ENCODE peak calls at places on chromosomes 4 and X, in four cellular contexts. P is Jurkat, Clone E6-1; R is dorsolateral prefrontal cortex; L is GM23248. F is an unnamed sample.

GRCh38 chr4:8355864-8356565 is 84.5 kb downstream of the ACOX3 start:
- DNase-seq in L (peak), R (peak), P (no peak), F (peak)

GRCh38 chrX:101749436-101749835 is 89.8 kb upstream of the ARMCX2 start:
- DNase-seq in L (peak), P (no peak), R (no peak), F (peak)

GRCh38 chr4:125464146-125464545 is 149.4 kb downstream of the FAT4 start:
- DNase-seq in L (peak), R (no peak), P (no peak), F (peak)

GRCh38 chrX:78333521-78333920 is 6.1 kb upstream of the CYSLTR1 start:
- DNase-seq in R (no peak), L (no peak), P (no peak), F (no peak)

GRCh38 chrX:154374361-154375155 is at the start of gene FLNA:
- DNase-seq in P (no peak), L (peak), R (no peak), F (peak)

GRCh38 chrX:154020500-154021115 is 906 bp upstream of the IRAK1 start:
- DNase-seq in P (no peak), R (no peak), L (peak), F (peak)

GRCh38 chrX:103536732-103537131 is 17.4 kb upstream of the RAB40A start:
- DNase-seq in P (no peak), L (no peak), R (no peak), F (no peak)

GRCh38 chr4:7802093-7802726 is 137.5 kb downstream of the AFAP1 start:
- DNase-seq in R (peak), L (peak), P (peak), F (peak)

GRCh38 chr4:43357252-43357974 is 464.9 kb downstream of the GRXCR1 start:
- DNase-seq in P (no peak), L (no peak), R (no peak), F (no peak)

GRCh38 chrX:23907106-23907495 is 637 bp downstream of the APOO start:
- DNase-seq in R (no peak), P (no peak), L (no peak), F (no peak)

GRCh38 chrX:23904096-23904495 is 3.6 kb downstream of the APOO start:
- DNase-seq in P (no peak), R (no peak), L (no peak), F (peak)

GRCh38 chrX:23911436-23911835 is 3.6 kb downstream of the CXorf58 start:
- DNase-seq in P (no peak), R (no peak), L (no peak), F (no peak)

GRCh38 chrX:23907496-23908218 is at the start of the genes APOO and CXorf58:
- DNase-seq in P (peak), L (peak), R (peak), F (peak)

GRCh38 chrX:23908219-23909003 is 605 bp downstream of the CXorf58 start:
- DNase-seq in P (no peak), R (no peak), L (no peak), F (no peak)
- H3K4me3 ChIP-seq in P (peak), R (peak), L (peak), F (peak)

GRCh38 chr4:41143721-41144379 is 70.5 kb downstream of the APBB2 start:
- DNase-seq in P (no peak), R (no peak), L (peak), F (peak)
- H3K4me3 ChIP-seq in P (no peak), R (no peak), L (peak), F (peak)

GRCh38 chrX:129934952-129935351 is 29.0 kb downstream of the UTP14A start:
- DNase-seq in L (no peak), P (no peak), R (no peak), F (no peak)

GRCh38 chrX:129932137-129932791 is 26.3 kb downstream of the UTP14A start:
- DNase-seq in P (peak), L (peak), R (peak), F (peak)

GRCh38 chrX:129932792-129933321 is 26.9 kb downstream of the UTP14A start:
- DNase-seq in P (no peak), R (no peak), L (peak), F (no peak)

GRCh38 chrX:129933700-129934099 is 27.7 kb downstream of the UTP14A start:
- DNase-seq in R (no peak), L (peak), P (no peak), F (no peak)

DNA sequence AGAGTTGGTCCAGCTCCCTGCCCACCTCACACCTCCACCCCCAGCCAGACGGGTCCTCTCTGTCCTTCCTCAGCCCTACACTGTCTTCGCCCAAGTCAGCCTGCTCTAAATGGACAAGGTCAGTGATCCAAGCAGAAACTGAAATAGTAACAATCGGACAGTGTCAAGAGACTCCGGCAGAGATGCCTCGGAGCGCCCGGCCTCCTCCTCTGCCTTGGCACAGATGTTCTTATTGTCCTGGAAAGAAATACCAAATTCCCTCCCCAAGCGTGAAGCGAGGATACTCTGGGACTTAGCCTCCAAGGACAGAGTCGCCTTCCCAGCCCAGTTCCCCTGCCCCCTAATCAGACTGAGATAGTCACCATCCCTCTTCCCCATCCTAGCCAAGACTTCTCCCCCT is 28.5 kb downstream of the UTP14A start:
- DNase-seq in L (no peak), R (no peak), P (no peak), F (no peak)
- H3K4me3 ChIP-seq in L (no peak), R (no peak), P (no peak), F (no peak)

GRCh38 chrX:10833299-10834169 is 213.1 kb upstream of the MID1 start:
- DNase-seq in P (no peak), L (peak), R (no peak), F (peak)
- H3K4me3 ChIP-seq in P (no peak), L (peak), R (no peak), F (peak)

GRCh38 chr4:56424697-56425514 is 10.5 kb downstream of the PPAT start:
- DNase-seq in R (no peak), P (no peak), L (peak), F (peak)
- H3K4me3 ChIP-seq in R (no peak), P (no peak), L (no peak), F (no peak)

GRCh38 chr4:188107931-188108843 is 1.2 kb downstream of the TRIML2 start:
- DNase-seq in R (no peak), P (no peak), L (peak), F (peak)

GRCh38 chr4:188106454-188106853 is 2.9 kb downstream of the TRIML2 start:
- DNase-seq in L (no peak), R (no peak), P (no peak), F (no peak)

GRCh38 chr4:188110741-188111458 is 1.5 kb upstream of the TRIML2 start:
- DNase-seq in P (no peak), L (no peak), R (no peak), F (no peak)

GRCh38 chr4:188110036-188110435 is 633 bp upstream of the TRIML2 start:
- DNase-seq in L (no peak), P (no peak), R (no peak), F (no peak)

DNA sequence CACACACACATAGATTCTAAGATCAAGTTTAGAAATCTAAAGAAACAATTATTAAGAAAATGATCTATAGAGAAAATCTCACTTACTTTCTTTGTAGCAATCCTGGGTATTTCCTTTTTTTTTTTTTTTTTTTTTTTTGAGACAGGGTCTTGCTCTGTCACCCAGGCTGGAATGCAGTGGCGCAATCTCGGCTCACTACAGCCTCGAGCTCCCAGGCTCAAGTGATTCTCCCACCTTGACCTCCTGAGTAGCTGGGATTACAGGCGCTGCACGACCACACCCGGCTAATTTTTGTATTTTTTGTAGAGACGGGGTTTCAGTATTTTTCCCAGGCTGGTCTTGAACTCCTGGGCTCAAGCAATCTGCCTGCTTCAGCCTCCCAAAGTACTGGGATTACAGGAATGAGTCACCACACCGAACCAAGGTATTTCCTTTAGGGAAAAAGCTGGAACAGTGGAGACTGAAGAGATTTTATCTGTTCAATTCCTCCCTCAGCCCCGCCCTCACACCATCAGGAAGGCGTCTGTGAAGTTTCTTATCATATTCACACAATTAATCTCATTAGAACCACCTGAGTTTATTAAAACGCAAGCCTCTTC is at the start of gene TRIML2:
- DNase-seq in L (no peak), R (no peak), P (no peak), F (no peak)
- H3K4me3 ChIP-seq in L (no peak), R (no peak), P (no peak), F (no peak)

GRCh38 chr4:185920691-185921260 is 108.8 kb upstream of the SORBS2 start:
- DNase-seq in P (no peak), R (no peak), L (no peak), F (no peak)
- H3K4me3 ChIP-seq in P (no peak), R (no peak), L (no peak), F (no peak)